ENCODE peak calls at places on chromosomes 13 and 19, in six cellular contexts. W is H1, X is HCT116, G is K562, Q is HepG2, O is GM12878. T is an unnamed sample.

GRCh38 chr13:98970293-98970692 is 7.6 kb downstream of the DOCK9 start:
- DNase-seq in W (no peak), X (no peak), G (no peak), Q (no peak), O (no peak), T (no peak)

GRCh38 chr13:111420113-111420876 is 99.9 kb downstream of the TEX29 start:
- DNase-seq in W (no peak), X (no peak), G (no peak), Q (no peak), O (no peak), T (no peak)

GRCh38 chr13:51785592-51786424 is 18.2 kb downstream of the DHRS12 start:
- DNase-seq in W (no peak), X (no peak), G (peak; percentile 45), Q (no peak), O (no peak), T (no peak)

GRCh38 chr13:33275916-33276315 is 9.6 kb downstream of the STARD13 start:
- DNase-seq in W (no peak), X (no peak), G (no peak), Q (no peak), O (no peak), T (no peak)

GRCh38 chr19:36973021-36973843 is 57.1 kb downstream of the ZNF568 start:
- DNase-seq in W (peak; percentile 74), X (no peak), G (peak; percentile 25), Q (no peak), O (peak; percentile 17), T (peak; percentile 86)

GRCh38 chr19:16541526-16542044 is 652 bp downstream of the CHERP start:
- DNase-seq in W (no peak), X (no peak), G (no peak), Q (no peak), O (no peak), T (peak; percentile 11)

GRCh38 chr13:74289861-74290260 is 155.7 kb upstream of the KLF12 start:
- DNase-seq in W (no peak), X (no peak), G (no peak), Q (no peak), O (no peak), T (no peak)

GRCh38 chr13:102401305-102401704 is 543 bp downstream of the FGF14 start:
- DNase-seq in W (no peak), X (no peak), G (no peak), Q (no peak), O (no peak), T (no peak)

GRCh38 chr13:110411316-110412105 is 104.4 kb downstream of the COL4A2 start:
- DNase-seq in W (no peak), X (no peak), G (no peak), Q (no peak), O (no peak), T (no peak)
- TF ChIP-seq JUND in W (no peak), X (no peak), G (no peak), Q (no peak), O (no peak), T (no peak)

GRCh38 chr13:48437381-48437780 is 24.5 kb upstream of the LPAR6 start:
- DNase-seq in W (no peak), X (no peak), G (no peak), Q (no peak), O (no peak), T (no peak)
- TF ChIP-seq JUND in W (no peak), X (no peak), G (no peak), Q (no peak), O (no peak), T (no peak)

DNA sequence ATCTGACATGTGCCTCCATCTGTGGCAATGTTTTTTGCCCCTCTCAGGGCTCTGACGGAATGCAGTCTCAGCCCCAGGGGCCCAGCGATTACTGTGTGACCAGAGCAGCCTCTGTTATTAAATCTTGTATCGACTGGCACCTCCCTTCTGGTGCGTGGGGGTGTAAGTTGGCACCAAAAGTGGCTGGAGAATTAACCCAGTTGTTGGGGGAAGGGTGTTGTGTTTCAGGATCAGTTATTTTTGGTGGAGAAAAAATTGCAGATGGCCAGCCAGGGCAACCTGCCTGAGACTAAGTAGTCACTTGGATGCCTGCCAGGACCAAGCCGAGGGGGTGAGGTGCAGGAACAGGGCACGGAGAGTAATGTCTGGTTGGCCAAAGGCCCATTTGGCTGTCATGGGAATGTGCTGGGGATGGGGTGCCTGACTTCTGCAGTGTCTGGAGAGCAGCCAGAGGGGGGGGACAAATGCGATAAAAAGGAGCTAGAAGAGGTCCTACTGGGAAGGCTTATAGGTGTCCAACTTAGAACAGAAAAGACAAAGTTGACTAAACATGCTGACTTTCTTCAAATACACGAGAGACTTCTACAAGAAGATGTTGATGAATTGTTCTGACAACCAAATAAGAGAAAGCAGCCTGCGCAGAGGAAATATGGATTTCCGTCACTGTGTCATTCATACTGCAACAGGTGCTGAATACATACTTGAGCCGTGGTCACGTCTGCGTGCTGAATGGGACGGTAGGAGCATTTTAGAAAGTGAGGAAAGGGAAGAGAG is 69.8 kb downstream of the SIAH3 start:
- DNase-seq in W (no peak), X (no peak), G (no peak), Q (no peak), O (no peak), T (no peak)
- TF ChIP-seq JUND in W (no peak), X (no peak), G (no peak), Q (no peak), O (no peak), T (no peak)

GRCh38 chr19:18330865-18331264 is 8.0 kb upstream of the LSM4 start:
- DNase-seq in W (no peak), X (no peak), G (no peak), Q (no peak), O (no peak), T (no peak)

GRCh38 chr19:18336121-18336520 is 4.3 kb upstream of the PGPEP1 start:
- DNase-seq in W (no peak), X (no peak), G (no peak), Q (peak; percentile 49), O (no peak), T (no peak)

GRCh38 chr19:18332917-18333530 is 7.4 kb upstream of the PGPEP1 start:
- DNase-seq in W (no peak), X (no peak), G (no peak), Q (peak; percentile 37), O (no peak), T (no peak)

GRCh38 chr19:18329035-18329376 is 6.1 kb upstream of the LSM4 start:
- DNase-seq in W (no peak), X (no peak), G (no peak), Q (peak; percentile 56), O (no peak), T (no peak)

GRCh38 chr19:18333680-18334079 is 6.7 kb upstream of the PGPEP1 start:
- DNase-seq in W (no peak), X (no peak), G (no peak), Q (no peak), O (no peak), T (no peak)
- TF ChIP-seq JUND in W (no peak), X (no peak), G (no peak), Q (no peak), O (no peak), T (no peak)

GRCh38 chr13:35714096-35714495 is 237.6 kb upstream of the MAB21L1 start:
- DNase-seq in W (no peak), X (no peak), G (no peak), Q (no peak), O (no peak), T (no peak)
- TF ChIP-seq JUND in W (no peak), X (no peak), G (no peak), Q (no peak), O (no peak), T (no peak)

GRCh38 chr19:6221878-6222746 is 57.7 kb downstream of the MLLT1 start:
- DNase-seq in W (no peak), X (no peak), G (no peak), Q (no peak), O (no peak), T (no peak)

GRCh38 chr19:6219592-6220290 is 60.0 kb downstream of the MLLT1 start:
- DNase-seq in W (no peak), X (no peak), G (no peak), Q (no peak), O (no peak), T (no peak)

GRCh38 chr19:6219147-6219525 is 60.6 kb downstream of the MLLT1 start:
- DNase-seq in W (no peak), X (no peak), G (no peak), Q (no peak), O (no peak), T (no peak)

GRCh38 chr19:6221220-6221877 is 58.4 kb downstream of the MLLT1 start:
- DNase-seq in W (no peak), X (no peak), G (no peak), Q (no peak), O (no peak), T (no peak)

GRCh38 chr19:6220385-6221191 is 59.2 kb downstream of the MLLT1 start:
- DNase-seq in W (no peak), X (no peak), G (no peak), Q (no peak), O (no peak), T (no peak)
- TF ChIP-seq JUND in W (no peak), X (no peak), G (no peak), Q (no peak), O (no peak), T (no peak)